ENCODE peak calls at places on chromosomes 16 and 17, in nine cellular contexts. F, N, K, W, U, X, G, C and Q are unnamed samples.

GRCh38 chr16:69049146-69049545 is 56.3 kb upstream of the HAS3 start:
- DNase-seq in F (no peak), N (no peak), K (no peak), W (no peak), U (peak; percentile 32), X (no peak), G (no peak), C (no peak), Q (no peak)

GRCh38 chr17:10069301-10069700 is 129.1 kb downstream of the GAS7 start:
- DNase-seq in F (no peak), N (no peak), K (peak; percentile 37), W (no peak), U (no peak), X (no peak), G (no peak), C (no peak), Q (no peak)

GRCh38 chr17:66190738-66191606 is 961 bp downstream of the CEP112 start:
- DNase-seq in F (no peak), N (no peak), K (no peak), W (no peak), U (peak; percentile 73), X (no peak), G (no peak), C (peak; percentile 5), Q (no peak)

GRCh38 chr17:8719291-8720246 is 25.1 kb downstream of the CCDC42 start:
- DNase-seq in F (no peak), N (no peak), K (no peak), W (peak; percentile 21), U (no peak), X (no peak), G (no peak), C (no peak), Q (no peak)

GRCh38 chr17:40241435-40241834 is 22.3 kb downstream of the WIPF2 start:
- DNase-seq in F (no peak), N (no peak), K (no peak), W (no peak), U (no peak), X (no peak), G (no peak), C (no peak), Q (no peak)

GRCh38 chr17:55264640-55265298 is at the start of gene HLF:
- DNase-seq in F (peak; percentile 67), N (peak; percentile 68), K (peak; percentile 72), W (peak; percentile 91), U (peak; percentile 70), X (peak; percentile 81), G (peak; percentile 64), C (peak; percentile 94), Q (peak; percentile 94)

GRCh38 chr16:54547052-54547451 is 260.5 kb upstream of the IRX3 start:
- DNase-seq in F (no peak), N (no peak), K (no peak), W (no peak), U (no peak), X (no peak), G (no peak), C (no peak), Q (no peak)

GRCh38 chr17:44065668-44066203 is 735 bp downstream of the LSM12 start:
- DNase-seq in F (no peak), N (no peak), K (no peak), W (no peak), U (peak; percentile 20), X (no peak), G (no peak), C (no peak), Q (no peak)

GRCh38 chr16:68790130-68790761 is 53.1 kb upstream of the TANGO6 start:
- DNase-seq in F (no peak), N (no peak), K (peak; percentile 65), W (peak; percentile 77), U (peak; percentile 85), X (peak; percentile 65), G (no peak), C (peak; percentile 20), Q (peak; percentile 35)

GRCh38 chr16:28596840-28597691 is at the start of gene SULT1A2:
- DNase-seq in F (no peak), N (no peak), K (peak; percentile 90), W (no peak), U (no peak), X (peak; percentile 60), G (no peak), C (peak; percentile 30), Q (peak; percentile 67)

GRCh38 chr16:24670623-24671454 is 58.6 kb upstream of the TNRC6A start:
- DNase-seq in F (no peak), N (no peak), K (no peak), W (no peak), U (peak; percentile 14), X (no peak), G (no peak), C (peak; percentile 67), Q (peak; percentile 63)

GRCh38 chr17:32100971-32101631 is 41.2 kb upstream of the RHOT1 start:
- DNase-seq in F (no peak), N (no peak), K (no peak), W (no peak), U (peak; percentile 26), X (peak; percentile 87), G (no peak), C (no peak), Q (peak; percentile 11)

GRCh38 chr17:58335779-58336455 is 7.3 kb upstream of the TSPOAP1 start:
- DNase-seq in F (peak; percentile 62), N (peak; percentile 65), K (peak; percentile 70), W (no peak), U (peak; percentile 41), X (peak; percentile 53), G (peak; percentile 64), C (no peak), Q (no peak)

GRCh38 chr17:71790791-71791190 is 330.0 kb upstream of the SOX9 start:
- DNase-seq in F (no peak), N (no peak), K (no peak), W (no peak), U (peak; percentile 77), X (no peak), G (no peak), C (no peak), Q (no peak)

GRCh38 chr16:14955546-14956231 is 18.4 kb downstream of the NPIPA1 start:
- DNase-seq in F (no peak), N (no peak), K (no peak), W (no peak), U (no peak), X (no peak), G (no peak), C (no peak), Q (peak; percentile 38)

GRCh38 chr16:75550211-75550662 is 5.8 kb downstream of the TMEM231 start:
- DNase-seq in F (no peak), N (no peak), K (peak; percentile 41), W (peak; percentile 49), U (peak; percentile 33), X (peak; percentile 31), G (no peak), C (peak; percentile 69), Q (peak; percentile 78)

GRCh38 chr16:81137012-81137335 is 40.8 kb upstream of the GCSH start:
- DNase-seq in F (no peak), N (no peak), K (no peak), W (no peak), U (no peak), X (no peak), G (no peak), C (peak; percentile 73), Q (no peak)

GRCh38 chr16:20903889-20904506 is 3.4 kb downstream of the LYRM1 start:
- DNase-seq in F (no peak), N (no peak), K (no peak), W (no peak), U (no peak), X (no peak), G (no peak), C (no peak), Q (no peak)

GRCh38 chr17:61200349-61200735 is 199.3 kb upstream of the TBX2 start:
- DNase-seq in F (no peak), N (no peak), K (no peak), W (peak; percentile 15), U (peak; percentile 20), X (no peak), G (no peak), C (no peak), Q (no peak)

GRCh38 chr17:15436399-15437369 is 30.7 kb downstream of the CDRT4 start:
- DNase-seq in F (peak; percentile 6), N (no peak), K (peak; percentile 66), W (peak; percentile 12), U (peak; percentile 79), X (peak; percentile 44), G (peak; percentile 6), C (no peak), Q (peak; percentile 51)

GRCh38 chr17:80902197-80903019 is 89.2 kb upstream of the CHMP6 start:
- DNase-seq in F (no peak), N (no peak), K (no peak), W (no peak), U (no peak), X (no peak), G (no peak), C (no peak), Q (no peak)
- H3K4me3 ChIP-seq in F (no peak overlapping the region), N (no peak overlapping the region), K (no peak overlapping the region), W (no peak overlapping the region), U (no peak overlapping the region), X (no peak overlapping the region), G (no peak overlapping the region), C (no peak overlapping the region), Q (no peak overlapping the region)

GRCh38 chr16:86806838-86807351 is 228.5 kb downstream of the FOXL1 start:
- DNase-seq in F (no peak), N (no peak), K (no peak), W (no peak), U (no peak), X (no peak), G (no peak), C (peak; percentile 49), Q (peak; percentile 77)
- H3K27me3 ChIP-seq in F (no peaks in the 10 kb centered on the region), N (no peaks in the 10 kb centered on the region), K (no peaks in the 10 kb centered on the region), W (no peaks in the 10 kb centered on the region), U (no peaks in the 10 kb centered on the region), X (no peaks in the 10 kb centered on the region), G (no peaks in the 10 kb centered on the region), C (no peaks in the 10 kb centered on the region), Q (peaks cover 39% of the 10 kb centered on the region)

DNA sequence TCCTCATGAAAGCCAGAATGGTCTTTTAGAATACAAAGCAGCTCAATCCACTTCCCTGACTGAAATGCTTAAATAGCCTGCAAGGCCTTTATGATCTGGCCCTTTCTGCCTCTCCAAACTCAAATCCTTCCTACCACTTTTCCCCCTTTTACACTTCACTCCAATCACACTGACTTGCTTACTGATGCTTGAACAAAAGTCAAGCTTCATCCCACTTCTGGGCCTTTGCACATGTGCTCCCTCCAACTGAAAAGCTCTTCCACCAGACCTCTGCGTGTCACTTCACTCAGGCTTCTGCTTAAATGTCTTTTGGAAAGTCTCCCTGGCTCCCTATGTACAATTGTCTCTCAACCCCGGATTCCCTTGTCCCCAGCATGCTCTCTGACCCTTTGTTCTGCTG is 13.3 kb upstream of the TERB1 start:
- DNase-seq in F (no peak), N (no peak), K (no peak), W (no peak), U (no peak), X (no peak), G (no peak), C (no peak), Q (no peak)
- H3K36me3 ChIP-seq in F (peaks cover 90% of the 10 kb centered on the region), N (peaks cover 72% of the 10 kb centered on the region), K (peaks cover 99% of the 10 kb centered on the region), W (no peaks in the 10 kb centered on the region), U (peaks cover 22% of the 10 kb centered on the region), X (peaks cover 42% of the 10 kb centered on the region), G (peaks cover 53% of the 10 kb centered on the region), C (peaks cover 48% of the 10 kb centered on the region), Q (peaks cover 27% of the 10 kb centered on the region)

DNA sequence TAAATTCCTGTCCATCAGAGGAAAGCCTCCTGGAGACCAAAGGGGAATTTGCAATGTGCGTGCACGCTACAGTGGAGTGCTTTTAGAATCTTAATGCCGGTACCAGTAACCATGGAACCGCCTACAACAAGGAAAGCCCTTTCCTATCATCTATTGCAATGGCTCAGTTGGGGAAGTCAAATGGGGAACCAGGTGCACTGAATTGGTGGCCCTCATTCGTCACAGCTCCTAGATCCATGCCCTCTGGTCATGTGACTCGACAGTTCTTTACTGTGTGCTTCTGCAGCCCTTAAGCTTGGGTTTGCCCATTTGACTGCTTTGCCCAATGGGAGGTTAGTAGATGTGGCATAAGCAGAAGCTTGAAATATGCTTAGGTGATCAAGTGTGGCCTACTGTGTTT is 110.0 kb downstream of the XYLT1 start:
- DNase-seq in F (no peak), N (no peak), K (peak; percentile 65), W (no peak), U (no peak), X (no peak), G (no peak), C (no peak), Q (no peak)
- H3K4me3 ChIP-seq in F (no peak overlapping the region), N (no peak overlapping the region), K (no peak overlapping the region), W (no peak overlapping the region), U (no peak overlapping the region), X (no peak overlapping the region), G (no peak overlapping the region), C (no peak overlapping the region), Q (no peak overlapping the region)